ENCODE peak calls at places on chromosomes 11 and 22, in four cellular contexts. V is CD8-positive, alpha-beta T cell; O is fibroblast of the aortic adventitia; W is thoracic aorta. A is an unnamed sample.

GRCh38 chr11:62546937-62547625 is 475 bp upstream of the AHNAK start:
- DNase-seq in V (no peak), O (peak; percentile 37), W (no peak), A (no peak)

GRCh38 chr11:119692547-119692834 is 36.5 kb downstream of the NECTIN1 start:
- DNase-seq in V (no peak), O (no peak), W (no peak), A (no peak)

GRCh38 chr11:133825156-133825555 is 20.2 kb downstream of the SPATA19 start:
- DNase-seq in V (no peak), O (no peak), W (no peak), A (no peak)

GRCh38 chr11:12564012-12564411 is 110.2 kb upstream of the TEAD1 start:
- DNase-seq in V (no peak), O (no peak), W (no peak), A (no peak)

GRCh38 chr11:86719781-86720463 is 47.5 kb upstream of the ME3 start:
- DNase-seq in V (no peak), O (peak; percentile 87), W (no peak), A (peak; percentile 84)

GRCh38 chr11:57427692-57428082 is 766 bp upstream of the SLC43A3 start:
- DNase-seq in V (no peak), O (peak; percentile 95), W (no peak), A (peak; percentile 66)

GRCh38 chr11:55773138-55773537 is at the start of gene OR5D13:
- DNase-seq in V (no peak), O (no peak), W (no peak), A (no peak)

GRCh38 chr11:111775024-111775710 is 9.0 kb upstream of the PPP2R1B start:
- DNase-seq in V (no peak), O (peak; percentile 82), W (no peak), A (peak; percentile 39)

GRCh38 chr11:106159846-106160245 is 82.4 kb downstream of the AASDHPPT start:
- DNase-seq in V (no peak), O (peak; percentile 69), W (no peak), A (peak; percentile 29)

GRCh38 chr11:6505577-6506240 is 8.6 kb downstream of the DNHD1 start:
- DNase-seq in V (no peak), O (peak; percentile 73), W (no peak), A (peak; percentile 58)

GRCh38 chr11:394034-394857 is at the start of gene PKP3:
- DNase-seq in V (no peak), O (peak; percentile 41), W (no peak), A (peak; percentile 73)

GRCh38 chr11:119684361-119685072 is 44.5 kb downstream of the NECTIN1 start:
- DNase-seq in V (no peak), O (peak; percentile 45), W (no peak), A (peak; percentile 78)

GRCh38 chr22:32951081-32951806 is 106.9 kb downstream of the SYN3 start:
- DNase-seq in V (no peak), O (no peak), W (no peak), A (no peak)
- TF ChIP-seq CTCF in V (no peak), O (no peak), W (no peak), A (no peak)

GRCh38 chr11:65430406-65431217 is 8.0 kb downstream of the NEAT1 start:
- DNase-seq in V (no peak), O (peak; percentile 84), W (no peak), A (no peak)

GRCh38 chr11:65432686-65433582 is 10.3 kb downstream of the NEAT1 start:
- DNase-seq in V (no peak), O (peak; percentile 72), W (no peak), A (peak; percentile 49)

GRCh38 chr11:65429724-65430405 is 7.3 kb downstream of the NEAT1 start:
- DNase-seq in V (no peak), O (peak; percentile 94), W (no peak), A (no peak)

GRCh38 chr11:65432133-65432650 is 9.6 kb downstream of the NEAT1 start:
- DNase-seq in V (no peak), O (peak; percentile 61), W (no peak), A (peak; percentile 14)

GRCh38 chr11:65431452-65432132 is 9.0 kb downstream of the NEAT1 start:
- DNase-seq in V (no peak), O (peak; percentile 76), W (no peak), A (peak; percentile 30)
- H3K4me3 ChIP-seq in V (no peak overlapping the region), O (peak overlapping the region; percentile 81), W (peak overlapping the region; percentile 94), A (peak overlapping the region; percentile 24)

GRCh38 chr11:45091563-45092392 is 54.7 kb upstream of the PRDM11 start:
- DNase-seq in V (no peak), O (peak; percentile 61), W (no peak), A (no peak)

GRCh38 chr11:45090607-45091006 is 55.8 kb upstream of the PRDM11 start:
- DNase-seq in V (no peak), O (no peak), W (no peak), A (no peak)

GRCh38 chr11:45089251-45089650 is 57.2 kb upstream of the PRDM11 start:
- DNase-seq in V (no peak), O (peak; percentile 99), W (peak; percentile 64), A (peak; percentile 94)

GRCh38 chr11:45087761-45088160 is 58.7 kb upstream of the PRDM11 start:
- DNase-seq in V (no peak), O (no peak), W (no peak), A (peak; percentile 47)

DNA sequence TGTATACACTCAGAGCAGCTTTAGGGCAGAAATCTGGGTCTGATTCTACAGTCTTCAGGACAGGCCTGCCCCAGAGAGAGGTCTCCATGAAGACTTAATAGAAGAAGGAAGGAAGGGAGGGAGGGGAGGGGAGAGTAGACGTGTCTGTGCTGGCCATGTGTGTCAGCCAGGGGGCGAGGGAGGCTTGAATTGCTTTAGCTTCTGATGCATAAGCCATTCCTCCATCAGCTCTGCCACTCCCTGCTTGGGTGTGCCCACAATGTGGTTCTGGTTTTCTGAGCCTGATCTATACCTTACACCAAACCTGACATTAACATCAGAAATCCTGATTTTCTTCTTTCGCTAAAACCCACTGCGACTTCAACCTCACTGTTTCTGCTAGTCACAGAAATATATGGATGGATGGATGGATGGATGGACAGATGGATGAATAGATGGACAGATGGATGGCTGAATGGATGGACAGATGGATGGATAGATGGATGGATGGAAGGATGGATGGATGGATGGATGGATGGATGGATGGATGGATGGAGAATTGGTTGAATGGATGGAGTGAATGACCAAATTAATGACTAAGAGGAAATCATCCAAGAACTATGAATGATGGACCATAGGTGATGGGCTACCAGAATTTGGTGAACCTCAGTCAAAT is 56.5 kb upstream of the PRDM11 start:
- DNase-seq in V (no peak), O (peak; percentile 60), W (no peak), A (no peak)
- TF ChIP-seq CTCF in V (no peak), O (peak; percentile 49), W (no peak), A (peak; percentile 47)

DNA sequence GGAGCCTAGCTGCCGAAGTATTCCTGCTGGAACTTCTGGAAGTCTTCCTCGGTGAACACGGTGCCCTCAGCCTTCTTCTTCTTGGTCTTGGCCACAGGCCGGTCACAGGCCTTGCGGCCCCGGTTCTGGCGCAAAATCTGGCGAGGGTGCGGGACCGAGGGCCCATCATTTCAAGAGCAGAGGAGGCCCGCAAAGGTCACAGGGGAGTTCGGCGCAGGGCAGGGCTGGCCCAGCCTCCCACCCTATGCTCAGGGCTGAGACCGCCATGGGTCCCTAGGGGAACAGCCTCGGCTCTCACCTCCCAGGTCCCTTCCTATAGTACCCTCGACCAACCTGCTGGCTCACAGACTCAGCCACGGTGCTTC is 3.1 kb downstream of the RPS19BP1 start:
- DNase-seq in V (no peak), O (no peak), W (no peak), A (no peak)
- H3K4me3 ChIP-seq in V (peak overlapping the region; percentile 14), O (no peak overlapping the region), W (peak overlapping the region; percentile 53), A (no peak overlapping the region)

GRCh38 chr11:19498986-19499669 is 213.5 kb upstream of the NAV2 start:
- DNase-seq in V (no peak), O (peak; percentile 64), W (no peak), A (peak; percentile 45)

DNA sequence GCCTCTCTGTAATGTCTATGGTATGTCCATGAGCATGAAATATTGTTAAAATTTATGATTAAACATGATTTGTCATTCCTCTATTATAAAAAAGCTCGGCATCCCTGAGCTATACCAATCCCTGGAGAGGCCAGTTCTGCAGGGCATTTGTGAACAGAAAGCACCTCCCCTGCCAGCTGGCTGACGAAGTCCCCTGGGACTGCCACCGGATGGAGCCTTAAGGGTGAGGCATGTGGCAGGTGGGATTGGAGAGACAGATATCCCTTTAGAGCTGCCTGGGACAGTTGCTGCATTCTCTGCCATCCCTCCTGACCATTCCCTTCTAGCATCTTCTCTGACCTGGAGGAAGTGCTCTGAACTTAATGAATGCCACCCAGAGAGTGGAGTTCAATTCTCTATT is 219.2 kb upstream of the NAV2 start:
- DNase-seq in V (no peak), O (no peak), W (no peak), A (no peak)
- TF ChIP-seq CTCF in V (no peak), O (no peak), W (no peak), A (no peak)

DNA sequence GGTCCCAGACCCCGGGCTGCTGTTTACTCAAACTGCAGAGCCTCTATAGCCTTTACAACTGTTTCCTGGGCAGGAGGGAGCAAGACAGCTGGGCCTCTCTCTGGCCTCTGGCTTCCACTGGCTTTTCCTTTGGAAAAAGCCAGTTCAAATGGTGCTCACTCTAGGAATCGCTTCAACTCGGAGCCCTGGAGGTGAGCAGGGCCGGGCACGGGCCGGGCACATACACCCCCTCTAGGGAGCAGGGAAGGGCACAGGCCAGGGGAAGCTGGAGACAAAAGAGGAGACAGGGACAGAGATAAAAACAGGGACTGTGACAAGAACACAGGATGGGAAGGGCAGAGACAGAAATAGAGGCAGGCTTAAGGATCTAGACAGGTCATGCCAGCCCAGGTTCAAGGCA is 839 bp downstream of the IRAG1 start:
- DNase-seq in V (no peak), O (no peak), W (no peak), A (peak; percentile 22)
- H3K4me3 ChIP-seq in V (no peak overlapping the region), O (peak overlapping the region; percentile 61), W (peak overlapping the region; percentile 94), A (peak overlapping the region; percentile 60)

GRCh38 chr22:22799561-22799960 is 88.1 kb upstream of the IGLL5 start:
- DNase-seq in V (no peak), O (no peak), W (no peak), A (no peak)

GRCh38 chr22:22798716-22799115 is 88.9 kb upstream of the IGLL5 start:
- DNase-seq in V (no peak), O (no peak), W (no peak), A (no peak)

GRCh38 chr22:22800716-22801115 is 86.9 kb upstream of the IGLL5 start:
- DNase-seq in V (no peak), O (peak; percentile 16), W (no peak), A (peak; percentile 42)

GRCh38 chr22:22803285-22803853 is 84.2 kb upstream of the IGLL5 start:
- DNase-seq in V (no peak), O (no peak), W (no peak), A (no peak)

DNA sequence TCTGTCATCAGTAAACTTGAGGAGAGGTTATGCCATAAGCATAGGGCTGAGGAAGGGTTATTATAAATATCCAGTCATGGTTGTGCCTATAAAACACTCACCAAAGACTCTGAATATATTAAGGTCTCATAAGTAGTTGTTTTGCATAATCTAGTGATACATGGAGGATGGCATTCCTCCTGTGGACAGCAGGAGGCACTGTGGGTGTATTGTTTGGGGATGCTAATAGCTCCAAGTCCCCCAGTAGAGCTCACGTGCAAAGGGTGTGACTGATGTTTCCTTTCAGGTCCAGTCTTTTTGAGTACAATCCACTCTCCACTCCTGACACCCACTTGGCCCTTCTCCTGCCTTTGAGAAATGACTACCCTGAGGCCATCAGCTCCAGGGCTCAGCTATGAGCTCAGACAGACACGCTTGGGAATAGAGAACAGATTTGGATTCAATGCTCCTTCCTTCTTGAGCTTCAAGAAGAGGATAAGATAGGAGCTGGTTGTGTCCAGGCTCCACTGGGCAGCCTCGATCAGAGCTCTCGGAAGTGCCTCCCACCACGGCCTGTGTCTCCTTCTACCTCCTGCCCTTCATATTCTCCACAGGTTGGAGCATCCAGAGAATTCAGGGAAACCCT is 85.2 kb upstream of the IGLL5 start:
- DNase-seq in V (peak; percentile 37), O (no peak), W (no peak), A (no peak)
- TF ChIP-seq CTCF in V (peak; percentile 80), O (no peak), W (no peak), A (no peak)

A was measured in foreskin fibroblast.